ENCODE peak calls at places on chromosomes 13 and 19, in seven cellular contexts. M is H9, O is neuronal stem cell, W is IMR-90, F is trophoblast cell, Q is H1, N is mesendoderm. I is an unnamed sample.

GRCh38 chr13:29801737-29802305 is 48.6 kb downstream of the UBL3 start:
- DNase-seq in M (no peak), O (no peak), W (peak; percentile 20), F (no peak), Q (no peak), N (peak; percentile 64), I (no peak)

GRCh38 chr19:1769645-1769985 is 16.3 kb downstream of the ONECUT3 start:
- DNase-seq in M (no peak), O (no peak), W (no peak), F (no peak), Q (peak; percentile 54), N (no peak), I (no peak)

GRCh38 chr13:49986471-49986870 is 10.4 kb upstream of the TRIM13 start:
- DNase-seq in M (no peak), O (no peak), W (no peak), F (no peak), Q (no peak), N (no peak), I (no peak)

GRCh38 chr13:28344163-28344562 is 150.8 kb downstream of the FLT1 start:
- DNase-seq in M (no peak), O (no peak), W (no peak), F (no peak), Q (no peak), N (no peak), I (no peak)

GRCh38 chr19:33502991-33503790 is 18.4 kb downstream of the PEPD start:
- DNase-seq in M (no peak), O (peak; percentile 21), W (no peak), F (no peak), Q (no peak), N (no peak), I (no peak)

GRCh38 chr19:1073063-1073955 is 6.3 kb downstream of the ARHGAP45 start:
- DNase-seq in M (no peak), O (no peak), W (no peak), F (no peak), Q (no peak), N (no peak), I (no peak)

GRCh38 chr19:32355309-32355708 is 9.9 kb downstream of the ZNF507 start:
- DNase-seq in M (no peak), O (no peak), W (no peak), F (no peak), Q (no peak), N (no peak), I (no peak)

GRCh38 chr13:31101511-31102170 is 60.1 kb downstream of the HSPH1 start:
- DNase-seq in M (no peak), O (no peak), W (no peak), F (peak; percentile 43), Q (no peak), N (no peak), I (no peak)

GRCh38 chr13:97843201-97843600 is 110.3 kb upstream of the IPO5 start:
- DNase-seq in M (no peak), O (no peak), W (no peak), F (no peak), Q (no peak), N (no peak), I (no peak)

GRCh38 chr13:34748078-34748477 is 194.0 kb upstream of the NBEA start:
- DNase-seq in M (no peak), O (no peak), W (no peak), F (peak; percentile 30), Q (no peak), N (no peak), I (peak; percentile 78)

GRCh38 chr13:100789481-100789880 is 114.9 kb upstream of the TMTC4 start:
- DNase-seq in M (no peak), O (no peak), W (no peak), F (no peak), Q (no peak), N (no peak), I (peak; percentile 61)

GRCh38 chr13:20054586-20054985 is 96.1 kb downstream of the ZMYM2 start:
- DNase-seq in M (no peak), O (no peak), W (no peak), F (peak; percentile 75), Q (no peak), N (no peak), I (no peak)

GRCh38 chr13:27636624-27637288 is 15.1 kb downstream of the POLR1D start:
- DNase-seq in M (no peak), O (no peak), W (peak; percentile 41), F (no peak), Q (no peak), N (no peak), I (no peak)

GRCh38 chr19:41001243-41001971 is 10.3 kb downstream of the CYP2B6 start:
- DNase-seq in M (no peak), O (no peak), W (no peak), F (peak; percentile 86), Q (no peak), N (peak; percentile 34), I (no peak)

GRCh38 chr13:49292742-49293498 is 45.2 kb downstream of the CDADC1 start:
- DNase-seq in M (no peak), O (no peak), W (peak; percentile 96), F (no peak), Q (no peak), N (no peak), I (peak; percentile 74)

GRCh38 chr19:42469311-42470239 is 26.8 kb upstream of the CXCL17 start:
- DNase-seq in M (no peak), O (no peak), W (no peak), F (peak; percentile 90), Q (no peak), N (no peak), I (peak; percentile 36)

GRCh38 chr19:45323671-45324081 is 1.0 kb upstream of the CKM start:
- DNase-seq in M (peak; percentile 60), O (no peak), W (no peak), F (no peak), Q (peak; percentile 68), N (peak; percentile 57), I (no peak)

GRCh38 chr13:43629691-43630480 is 156.9 kb downstream of the ENOX1 start:
- DNase-seq in M (no peak), O (no peak), W (peak; percentile 8), F (peak; percentile 13), Q (no peak), N (no peak), I (peak; percentile 59)

GRCh38 chr13:47798906-47799305 is 202.2 kb downstream of the SUCLA2 start:
- DNase-seq in M (no peak), O (no peak), W (peak; percentile 21), F (no peak), Q (no peak), N (peak; percentile 46), I (peak; percentile 19)

GRCh38 chr19:9321338-9321737 is 2.6 kb upstream of the ZNF559 start:
- DNase-seq in M (no peak), O (no peak), W (no peak), F (no peak), Q (no peak), N (no peak), I (no peak)

GRCh38 chr13:100514788-100515409 is 73.7 kb downstream of the GGACT start:
- DNase-seq in M (peak; percentile 82), O (peak; percentile 72), W (peak; percentile 75), F (peak; percentile 80), Q (peak; percentile 92), N (peak; percentile 76), I (peak; percentile 72)

GRCh38 chr13:105276571-105276970 is 1258.9 kb downstream of the EFNB2 start:
- DNase-seq in M (no peak), O (no peak), W (no peak), F (no peak), Q (no peak), N (no peak), I (no peak)

GRCh38 chr13:59452189-59452588 is 711.5 kb downstream of the DIAPH3 start:
- DNase-seq in M (no peak), O (no peak), W (no peak), F (peak; percentile 26), Q (no peak), N (no peak), I (no peak)

GRCh38 chr13:94656766-94657165 is 55.1 kb downstream of the GPR180 start:
- DNase-seq in M (no peak), O (no peak), W (peak; percentile 99), F (peak; percentile 83), Q (no peak), N (peak; percentile 74), I (peak; percentile 98)

GRCh38 chr13:91216928-91217700 is 130.4 kb upstream of the MIR17HG start:
- DNase-seq in M (no peak), O (peak; percentile 91), W (no peak), F (peak; percentile 98), Q (no peak), N (peak; percentile 75), I (peak; percentile 13)

GRCh38 chr13:91207261-91207660 is 140.2 kb upstream of the MIR17HG start:
- DNase-seq in M (no peak), O (no peak), W (no peak), F (no peak), Q (no peak), N (no peak), I (no peak)

GRCh38 chr13:91212229-91212628 is 135.3 kb upstream of the MIR17HG start:
- DNase-seq in M (no peak), O (no peak), W (no peak), F (no peak), Q (no peak), N (peak; percentile 41), I (no peak)

DNA sequence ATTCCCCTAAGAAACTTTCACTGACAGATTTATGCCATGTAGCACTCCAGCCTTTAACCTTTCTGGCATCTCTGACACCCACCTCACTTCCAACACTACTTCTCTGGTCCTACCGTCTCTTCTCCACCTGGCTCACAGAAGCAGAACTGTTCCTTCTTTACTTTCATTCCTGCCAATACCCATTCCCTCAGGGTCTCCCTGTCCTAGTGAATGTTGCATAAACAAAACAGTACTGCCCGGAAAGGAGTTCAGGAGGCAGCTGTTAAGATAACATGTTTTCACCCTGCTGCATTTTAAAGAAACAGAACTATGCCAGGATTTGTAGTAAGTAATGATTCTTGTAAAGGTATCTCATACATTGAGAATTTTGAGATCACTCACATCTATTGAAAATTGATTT is 135.9 kb upstream of the MIR17HG start:
- DNase-seq in M (no peak), O (no peak), W (no peak), F (peak; percentile 64), Q (no peak), N (peak; percentile 50), I (peak; percentile 3)
- H4K8ac ChIP-seq in M (no peak overlapping the region), O (no peak overlapping the region), W (no peak overlapping the region), F (no peak overlapping the region), Q (no peak overlapping the region), N (no peak overlapping the region), I (no peak overlapping the region)

GRCh38 chr13:76512676-76513277 is 373.4 kb downstream of the KCTD12 start:
- DNase-seq in M (no peak), O (no peak), W (peak; percentile 97), F (no peak), Q (no peak), N (no peak), I (peak; percentile 81)

GRCh38 chr13:76519685-76520084 is 366.5 kb downstream of the KCTD12 start:
- DNase-seq in M (no peak), O (no peak), W (no peak), F (no peak), Q (no peak), N (no peak), I (no peak)

GRCh38 chr13:76516013-76516412 is 370.2 kb downstream of the KCTD12 start:
- DNase-seq in M (no peak), O (no peak), W (peak; percentile 92), F (no peak), Q (no peak), N (peak; percentile 13), I (peak; percentile 82)
- H3K9ac ChIP-seq in M (no peak overlapping the region), O (no peak overlapping the region), W (no peak overlapping the region), F (no peak overlapping the region), Q (no peak overlapping the region), N (no peak overlapping the region), I (peak overlapping the region; percentile 56)

GRCh38 chr13:61410266-61410665 is 5.4 kb downstream of the PCDH20 start:
- DNase-seq in M (no peak), O (no peak), W (no peak), F (no peak), Q (no peak), N (no peak), I (no peak)
- H3K18ac ChIP-seq in M (no peak overlapping the region), O (no peak overlapping the region), W (no peak overlapping the region), F (no peak overlapping the region), Q (no peak overlapping the region), N (no peak overlapping the region), I (no peak overlapping the region)

GRCh38 chr13:21501709-21502108 is 42.6 kb upstream of the ZDHHC20 start:
- DNase-seq in M (peak; percentile 38), O (no peak), W (no peak), F (no peak), Q (no peak), N (peak; percentile 73), I (no peak)
- H4K8ac ChIP-seq in M (no peak overlapping the region), O (no peak overlapping the region), W (no peak overlapping the region), F (no peak overlapping the region), Q (no peak overlapping the region), N (no peak overlapping the region), I (no peak overlapping the region)

I was measured in mesenchymal stem cell.